ENCODE peak calls at places on chromosomes 3 and 15, in seven cellular contexts. F is astrocyte of the spinal cord, U is astrocyte, S is upper lobe of right lung, V is tibial artery, Y is brain microvascular endothelial cell, C is sigmoid colon. K is an unnamed sample.

GRCh38 chr15:59791646-59792208 is 102.6 kb upstream of the BNIP2 start:
- DNase-seq in F (no peak), S (no peak), U (no peak), C (no peak), Y (no peak), V (no peak), K (no peak)

GRCh38 chr3:105377716-105378115 is 11.0 kb downstream of the ALCAM start:
- DNase-seq in U (no peak), C (no peak), F (no peak), Y (no peak), S (no peak), V (no peak), K (no peak)

GRCh38 chr3:53704363-53704725 is 141.9 kb downstream of the CHDH start:
- DNase-seq in F (no peak), Y (no peak), C (no peak), V (no peak), U (no peak), S (no peak), K (no peak)

GRCh38 chr3:124587053-124587408 is 143.2 kb upstream of the UMPS start:
- DNase-seq in V (no peak), U (peak; percentile 72), C (no peak), S (no peak), Y (peak; percentile 57), F (peak; percentile 44), K (peak; percentile 73)

GRCh38 chr3:11434017-11434526 is 161.9 kb downstream of the ATG7 start:
- DNase-seq in U (peak; percentile 24), Y (peak; percentile 66), S (no peak), C (peak; percentile 80), F (peak; percentile 59), V (peak; percentile 86), K (no peak)

GRCh38 chr3:73212683-73213082 is 151.2 kb downstream of the EBLN2 start:
- DNase-seq in Y (no peak), S (no peak), F (no peak), V (no peak), C (no peak), U (no peak), K (no peak)

GRCh38 chr3:82274897-82275296 is 513.5 kb upstream of the GBE1 start:
- DNase-seq in Y (no peak), S (no peak), V (no peak), U (peak; percentile 22), C (no peak), F (no peak), K (peak; percentile 77)

GRCh38 chr3:152968388-152969024 is 133.6 kb downstream of the P2RY1 start:
- DNase-seq in V (no peak), U (peak; percentile 22), C (no peak), Y (peak; percentile 31), S (no peak), F (peak; percentile 47), K (no peak)

GRCh38 chr15:40790723-40791122 is 16.2 kb upstream of the ZFYVE19 start:
- DNase-seq in Y (no peak), V (no peak), C (no peak), U (peak; percentile 49), F (peak; percentile 39), S (no peak), K (no peak)

GRCh38 chr3:194667363-194667762 is 4.6 kb downstream of the LSG1 start:
- DNase-seq in C (no peak), F (no peak), V (no peak), Y (no peak), U (no peak), S (no peak), K (no peak)
- H3K4me3 ChIP-seq in C (no peak overlapping the region), F (no peak overlapping the region), V (no peak overlapping the region), Y (no peak overlapping the region), U (no peak overlapping the region), S (no peak overlapping the region), K (no peak overlapping the region)

GRCh38 chr3:144585408-144585807 is 613.8 kb downstream of the DIPK2A start:
- DNase-seq in F (no peak), S (no peak), V (no peak), C (no peak), U (no peak), Y (no peak), K (no peak)
- TF ChIP-seq CTCF in F (no peak), S (no peak), V (no peak), C (no peak), U (no peak), Y (no peak), K (no peak)

DNA sequence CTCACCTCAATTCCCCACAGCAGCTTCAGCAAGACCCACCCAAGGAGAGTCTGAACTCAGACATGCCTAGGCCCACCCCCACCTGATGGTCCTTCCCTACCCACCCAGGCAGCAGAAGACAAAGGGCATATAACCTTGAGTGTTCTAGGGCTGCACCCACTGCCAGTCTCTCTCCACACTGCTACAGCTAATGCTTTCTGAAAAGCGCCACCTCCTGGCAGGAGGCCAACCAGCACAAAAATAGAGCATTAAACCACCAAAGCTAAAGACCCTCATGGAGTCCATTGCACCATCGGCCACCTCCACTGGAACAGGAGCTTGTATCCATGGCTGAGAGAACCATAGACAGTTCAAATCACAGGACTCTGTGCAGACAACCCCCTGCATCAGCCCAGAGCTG is 11.3 kb upstream of the RPL39L start:
- DNase-seq in F (no peak), C (no peak), S (no peak), V (no peak), U (no peak), Y (no peak), K (no peak)
- H3K4me3 ChIP-seq in F (no peak overlapping the region), C (no peak overlapping the region), S (no peak overlapping the region), V (no peak overlapping the region), U (no peak overlapping the region), Y (no peak overlapping the region), K (no peak overlapping the region)

GRCh38 chr3:212432-212831 is 15.9 kb downstream of the CHL1 start:
- DNase-seq in S (no peak), C (no peak), F (no peak), V (no peak), Y (no peak), U (no peak), K (no peak)

GRCh38 chr3:204102-204501 is 7.5 kb downstream of the CHL1 start:
- DNase-seq in V (no peak), S (no peak), U (no peak), Y (no peak), C (no peak), F (no peak), K (no peak)

GRCh38 chr3:210649-211048 is 14.1 kb downstream of the CHL1 start:
- DNase-seq in F (no peak), S (no peak), U (no peak), Y (no peak), V (no peak), C (no peak), K (no peak)

DNA sequence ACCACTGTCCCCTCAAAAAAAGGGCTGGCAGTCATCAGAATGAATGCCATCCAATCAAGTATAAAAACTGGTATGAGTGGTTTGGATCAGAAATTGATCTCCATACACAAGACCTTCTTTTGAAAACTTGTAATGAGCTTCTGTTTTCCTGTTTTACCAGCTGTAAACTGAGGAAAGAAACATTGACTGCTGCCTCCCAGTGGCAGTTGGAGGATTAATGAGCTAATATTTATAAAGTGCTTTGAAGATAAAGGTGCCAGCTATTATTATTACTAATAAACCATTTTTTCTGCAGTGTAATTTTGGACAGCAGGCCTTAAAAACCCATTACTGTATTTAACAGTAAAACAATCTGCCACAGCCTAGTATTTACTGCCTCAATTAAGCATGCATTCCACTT is 11.4 kb downstream of the CHL1 start:
- DNase-seq in C (no peak), V (no peak), U (no peak), Y (no peak), S (no peak), F (no peak), K (no peak)
- TF ChIP-seq CTCF in C (no peak), V (no peak), U (no peak), Y (no peak), S (no peak), F (no peak), K (peak; percentile 9)

DNA sequence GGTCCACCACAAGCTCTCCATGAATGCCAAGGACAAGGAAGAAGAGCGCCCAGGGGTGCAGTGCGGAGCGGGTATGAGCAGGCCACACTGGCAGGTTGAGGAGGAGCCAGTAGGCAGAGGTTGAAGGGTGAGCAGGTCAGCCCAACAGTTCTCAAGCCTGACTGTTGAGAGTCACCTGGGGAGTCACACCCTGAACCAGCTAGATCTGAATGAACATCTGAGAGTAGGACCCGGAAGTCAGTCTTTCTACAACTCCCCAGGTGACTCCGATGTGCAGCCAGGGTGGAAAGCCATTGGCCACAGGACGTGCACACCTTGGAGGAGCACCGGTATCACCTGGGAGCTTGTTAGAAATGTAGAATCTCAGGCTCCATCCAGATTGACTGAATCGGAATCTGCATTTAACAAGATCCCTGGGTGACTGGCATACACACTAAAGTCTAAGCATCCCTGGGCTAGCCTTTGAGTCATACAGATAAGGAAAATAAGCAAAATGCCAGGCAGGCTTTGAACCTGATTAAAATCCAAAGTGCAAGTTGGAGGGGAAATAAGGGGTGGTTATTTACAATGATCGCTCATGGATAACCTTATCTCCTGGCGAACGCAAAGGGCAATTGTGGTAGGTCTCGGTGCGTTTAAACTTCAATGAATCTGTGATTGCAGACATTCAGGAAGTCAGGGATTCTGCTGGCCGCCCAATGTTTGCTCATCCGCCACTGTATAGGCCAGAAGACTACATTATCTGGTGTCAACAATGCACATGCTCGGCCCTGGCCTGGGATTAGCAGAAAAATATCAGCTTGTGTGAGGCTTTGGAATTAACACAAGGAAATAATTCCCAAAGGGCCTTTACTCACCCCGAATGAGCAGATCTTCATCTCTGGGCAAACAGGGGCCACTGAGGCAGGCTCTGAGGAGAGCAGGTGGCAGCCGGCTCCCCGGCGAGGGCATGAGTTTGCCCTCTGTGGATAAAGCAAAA is 11.7 kb upstream of the LYZL4 start:
- DNase-seq in F (no peak), S (no peak), U (no peak), V (no peak), Y (no peak), C (no peak), K (no peak)
- H3K4me3 ChIP-seq in F (no peak overlapping the region), S (no peak overlapping the region), U (no peak overlapping the region), V (no peak overlapping the region), Y (no peak overlapping the region), C (no peak overlapping the region), K (no peak overlapping the region)

GRCh38 chr3:15496341-15496664 is 25.2 kb downstream of the COLQ start:
- DNase-seq in F (no peak), Y (no peak), S (no peak), U (no peak), V (no peak), C (no peak), K (no peak)
- TF ChIP-seq CTCF in F (no peak), Y (no peak), S (no peak), U (no peak), V (no peak), C (no peak), K (no peak)

GRCh38 chr3:23198801-23199200 is 4.3 kb upstream of the UBE2E2 start:
- DNase-seq in F (no peak), S (no peak), C (no peak), Y (no peak), V (no peak), U (peak; percentile 14), K (peak; percentile 12)
- H3K4me3 ChIP-seq in F (no peak overlapping the region), S (no peak overlapping the region), C (no peak overlapping the region), Y (no peak overlapping the region), V (no peak overlapping the region), U (no peak overlapping the region), K (no peak overlapping the region)

GRCh38 chr3:16516695-16517481 is 3.4 kb upstream of the RFTN1 start:
- DNase-seq in S (no peak), C (no peak), V (no peak), F (peak; percentile 71), U (peak; percentile 66), Y (no peak), K (peak; percentile 29)
- TF ChIP-seq CTCF in S (peak; percentile 52), C (peak; percentile 15), V (peak; percentile 57), F (peak; percentile 66), U (peak; percentile 67), Y (peak; percentile 82), K (peak; percentile 80)